ENCODE peak calls at places on chromosomes 16 and 17, in five cellular contexts. Q, T, U, R and Y are unnamed samples.

GRCh38 chr17:77274137-77274829 is 133.5 kb downstream of the SEC14L1 start:
- DNase-seq in Q (no peak), T (no peak), U (no peak), R (no peak), Y (no peak)

GRCh38 chr17:42674755-42675347 is 1.9 kb downstream of the PLEKHH3 start:
- DNase-seq in Q (no peak), T (peak), U (no peak), R (no peak), Y (no peak)

GRCh38 chr16:86925067-86925791 is 346.9 kb downstream of the FOXL1 start:
- DNase-seq in Q (no peak), T (no peak), U (no peak), R (no peak), Y (no peak)

GRCh38 chr17:10099051-10099571 is 99.3 kb downstream of the GAS7 start:
- DNase-seq in Q (no peak), T (no peak), U (no peak), R (no peak), Y (peak)

GRCh38 chr17:32100971-32101631 is 41.2 kb upstream of the RHOT1 start:
- DNase-seq in Q (no peak), T (no peak), U (no peak), R (no peak), Y (no peak)

GRCh38 chr16:50636865-50637374 is 44.2 kb downstream of the SNX20 start:
- DNase-seq in Q (no peak), T (no peak), U (no peak), R (no peak), Y (no peak)

GRCh38 chr17:45020354-45021138 is 30.9 kb downstream of the DCAKD start:
- DNase-seq in Q (no peak), T (peak), U (no peak), R (no peak), Y (no peak)

GRCh38 chr16:53753431-53753830 is 49.5 kb downstream of the FTO start:
- DNase-seq in Q (no peak), T (no peak), U (no peak), R (no peak), Y (no peak)

GRCh38 chr17:6492892-6493674 is 48.8 kb downstream of the PIMREG start:
- DNase-seq in Q (no peak), T (no peak), U (no peak), R (peak), Y (peak)

GRCh38 chr17:38327936-38328335 is 15.8 kb downstream of the GPR179 start:
- DNase-seq in Q (no peak), T (no peak), U (no peak), R (no peak), Y (peak)

GRCh38 chr17:81396722-81397313 is 1.6 kb downstream of the BAHCC1 start:
- DNase-seq in Q (no peak), T (no peak), U (peak), R (peak), Y (no peak)

GRCh38 chr17:67421869-67422273 is 44.8 kb downstream of the PITPNC1 start:
- DNase-seq in Q (no peak), T (peak), U (peak), R (peak), Y (no peak)

GRCh38 chr16:20763461-20764232 is at the start of gene ACSM3:
- DNase-seq in Q (peak), T (peak), U (peak), R (peak), Y (no peak)

GRCh38 chr16:81821422-81822128 is 42.5 kb downstream of the PLCG2 start:
- DNase-seq in Q (no peak), T (no peak), U (no peak), R (no peak), Y (no peak)

GRCh38 chr16:85107532-85107931 is 4.7 kb downstream of the CIBAR2 start:
- DNase-seq in Q (no peak), T (no peak), U (no peak), R (no peak), Y (no peak)

GRCh38 chr17:285751-286422 is 66.7 kb downstream of the RPH3AL start:
- DNase-seq in Q (no peak), T (no peak), U (no peak), R (no peak), Y (no peak)

GRCh38 chr17:32461853-32462617 is 17.7 kb downstream of the PSMD11 start:
- DNase-seq in Q (no peak), T (peak), U (peak), R (peak), Y (no peak)

GRCh38 chr17:31357831-31358400 is 33.6 kb upstream of the RAB11FIP4 start:
- DNase-seq in Q (no peak), T (no peak), U (no peak), R (peak), Y (no peak)

GRCh38 chr16:10178079-10178478 is 4.1 kb downstream of the GRIN2A start:
- DNase-seq in Q (no peak), T (no peak), U (no peak), R (no peak), Y (no peak)

GRCh38 chr17:20982589-20983358 is 60.0 kb downstream of the USP22 start:
- DNase-seq in Q (no peak), T (no peak), U (no peak), R (no peak), Y (no peak)

GRCh38 chr16:12802661-12803060 is 1.0 kb downstream of the CPPED1 start:
- DNase-seq in Q (no peak), T (no peak), U (no peak), R (no peak), Y (no peak)
- H3K4me3 ChIP-seq in Q (peak), T (peak), U (peak), R (peak), Y (peak)

GRCh38 chr16:56997931-56998330 is 8.6 kb downstream of the NLRC5 start:
- DNase-seq in Q (no peak), T (no peak), U (no peak), R (no peak), Y (no peak)

GRCh38 chr16:56993204-56993603 is 3.8 kb downstream of the NLRC5 start:
- DNase-seq in Q (no peak), T (no peak), U (no peak), R (no peak), Y (no peak)

GRCh38 chr16:56995136-56995805 is 5.9 kb downstream of the NLRC5 start:
- DNase-seq in Q (no peak), T (no peak), U (no peak), R (no peak), Y (no peak)

GRCh38 chr16:56997264-56997663 is 7.9 kb downstream of the NLRC5 start:
- DNase-seq in Q (no peak), T (no peak), U (no peak), R (no peak), Y (no peak)

DNA sequence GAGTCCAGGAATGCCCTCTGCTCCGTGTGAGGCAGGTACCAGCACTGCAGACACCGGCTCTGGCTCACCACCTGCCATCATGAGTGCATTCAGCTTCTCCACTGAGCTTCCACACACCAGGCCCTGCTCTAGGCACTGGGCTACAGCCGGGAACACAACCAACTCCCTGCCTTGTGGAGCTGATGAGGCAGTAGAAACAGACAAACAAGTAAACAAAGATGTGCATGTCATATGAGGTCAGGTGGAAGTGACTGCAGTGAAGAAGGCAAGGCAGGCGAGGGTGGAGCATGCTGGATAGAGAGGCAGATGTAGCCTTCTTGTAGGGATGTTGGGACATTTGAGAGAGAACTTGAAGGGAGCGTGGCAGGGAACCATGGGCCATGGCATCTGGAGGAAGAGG is 5.0 kb downstream of the NLRC5 start:
- DNase-seq in Q (no peak), T (no peak), U (peak), R (no peak), Y (no peak)
- H3K4me3 ChIP-seq in Q (no peak), T (no peak), U (peak), R (no peak), Y (no peak)

DNA sequence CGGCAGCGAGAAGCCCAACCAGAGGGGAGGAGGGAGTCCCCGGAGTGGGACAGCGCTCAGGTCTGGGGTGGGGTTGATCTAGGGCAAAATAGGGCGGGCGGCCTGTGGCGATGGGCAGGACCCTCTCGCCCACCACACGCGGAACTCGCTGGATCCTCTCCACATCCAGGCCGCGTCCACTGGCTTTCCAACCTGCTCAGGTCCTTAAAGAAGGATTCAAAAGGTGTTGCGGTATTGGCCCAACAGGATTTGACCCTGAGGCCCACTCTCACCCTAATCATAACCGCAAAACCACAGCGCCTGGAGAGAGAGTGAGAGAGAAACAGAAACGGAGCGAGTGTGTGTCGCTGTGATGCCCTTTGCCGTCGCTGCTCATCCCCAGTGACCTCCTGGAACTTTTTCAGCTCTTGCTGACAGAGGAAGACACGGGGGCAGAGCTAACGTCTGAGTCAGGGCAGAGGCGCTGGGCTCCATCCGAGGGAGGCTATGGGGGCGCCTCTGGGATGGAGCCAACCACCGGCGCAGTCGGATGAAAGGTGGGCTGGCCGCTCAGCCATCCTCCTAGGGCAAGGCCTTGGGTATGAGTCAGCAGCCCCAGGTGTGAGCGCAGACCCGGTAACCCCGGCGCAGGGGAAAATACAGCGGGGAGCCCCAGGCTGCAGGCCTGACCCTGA is 16.7 kb upstream of the OR1F1 start:
- DNase-seq in Q (no peak), T (no peak), U (peak), R (no peak), Y (no peak)
- H3K4me3 ChIP-seq in Q (no peak), T (peak), U (peak), R (no peak), Y (peak)

DNA sequence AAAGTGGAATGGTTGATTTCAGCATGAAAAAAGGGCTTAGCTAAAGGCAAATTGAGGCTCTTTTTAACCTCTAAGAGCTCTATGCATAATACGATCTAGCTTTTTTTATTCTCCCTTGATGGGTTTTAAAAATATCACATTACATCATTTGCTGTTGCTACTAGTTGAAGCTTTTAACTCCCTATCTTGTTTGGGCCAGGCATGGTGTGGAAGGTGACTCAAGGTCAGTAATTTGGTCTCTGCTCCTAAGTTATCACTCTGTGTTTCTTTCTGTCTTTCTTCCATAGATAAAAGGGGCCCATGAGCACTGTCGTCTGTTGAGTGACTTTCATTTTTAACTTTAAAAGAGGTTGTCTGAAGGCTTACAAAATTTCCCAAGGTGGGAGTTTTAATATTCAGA is 58.1 kb upstream of the GOT2 start:
- DNase-seq in Q (no peak), T (no peak), U (no peak), R (no peak), Y (no peak)
- H3K4me3 ChIP-seq in Q (no peak), T (no peak), U (no peak), R (no peak), Y (no peak)

DNA sequence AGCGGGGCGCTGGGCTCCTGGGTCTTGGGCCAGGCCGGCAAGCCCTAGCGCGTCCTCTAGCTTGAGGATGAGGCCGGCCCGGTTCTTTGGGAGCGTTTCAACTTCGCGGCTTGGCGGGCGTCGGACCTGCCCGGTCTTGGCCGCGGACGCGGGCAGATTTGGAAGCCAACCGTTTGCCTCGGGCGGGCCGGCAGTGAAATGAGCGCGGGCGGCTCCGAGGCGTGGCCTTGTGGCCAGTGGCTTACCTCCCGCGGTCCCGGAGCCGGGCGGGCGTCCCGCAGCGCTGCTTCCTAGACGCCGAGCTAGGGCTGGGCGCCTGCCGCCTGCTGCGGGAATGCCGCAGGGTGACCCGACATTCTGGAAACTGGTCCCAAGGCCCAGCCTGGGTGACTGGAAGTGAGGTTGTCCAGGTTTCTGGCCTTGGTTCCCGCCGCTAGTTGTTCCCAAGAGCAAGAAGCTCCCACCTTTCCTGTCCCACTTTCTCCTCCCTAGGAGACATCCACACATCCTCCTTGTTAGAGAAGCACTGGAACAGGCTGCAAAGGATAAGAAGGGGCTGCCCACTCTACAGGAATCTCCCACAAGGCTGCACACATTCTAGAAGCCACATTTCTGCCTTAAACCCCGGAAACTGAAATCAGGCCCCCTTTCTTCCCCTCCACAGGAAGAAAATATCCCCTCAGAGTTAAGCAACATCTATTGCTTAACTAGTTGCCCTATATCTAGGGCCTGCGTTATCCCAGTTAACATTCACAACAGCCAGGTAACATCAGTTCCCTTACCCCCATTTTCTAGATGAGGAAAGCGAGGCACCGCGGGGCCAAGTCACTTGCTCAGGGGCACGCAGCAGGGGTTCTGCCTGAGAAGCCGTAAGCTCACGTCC is 4.5 kb upstream of the CBX8 start:
- DNase-seq in Q (no peak), T (no peak), U (no peak), R (no peak), Y (no peak)
- H3K4me3 ChIP-seq in Q (no peak), T (peak), U (no peak), R (no peak), Y (peak)

GRCh38 chr17:78357687-78358537 is 2.0 kb downstream of the SOCS3 start:
- DNase-seq in Q (no peak), T (no peak), U (no peak), R (peak), Y (no peak)
- H3K4me3 ChIP-seq in Q (peak), T (peak), U (peak), R (peak), Y (peak)

DNA sequence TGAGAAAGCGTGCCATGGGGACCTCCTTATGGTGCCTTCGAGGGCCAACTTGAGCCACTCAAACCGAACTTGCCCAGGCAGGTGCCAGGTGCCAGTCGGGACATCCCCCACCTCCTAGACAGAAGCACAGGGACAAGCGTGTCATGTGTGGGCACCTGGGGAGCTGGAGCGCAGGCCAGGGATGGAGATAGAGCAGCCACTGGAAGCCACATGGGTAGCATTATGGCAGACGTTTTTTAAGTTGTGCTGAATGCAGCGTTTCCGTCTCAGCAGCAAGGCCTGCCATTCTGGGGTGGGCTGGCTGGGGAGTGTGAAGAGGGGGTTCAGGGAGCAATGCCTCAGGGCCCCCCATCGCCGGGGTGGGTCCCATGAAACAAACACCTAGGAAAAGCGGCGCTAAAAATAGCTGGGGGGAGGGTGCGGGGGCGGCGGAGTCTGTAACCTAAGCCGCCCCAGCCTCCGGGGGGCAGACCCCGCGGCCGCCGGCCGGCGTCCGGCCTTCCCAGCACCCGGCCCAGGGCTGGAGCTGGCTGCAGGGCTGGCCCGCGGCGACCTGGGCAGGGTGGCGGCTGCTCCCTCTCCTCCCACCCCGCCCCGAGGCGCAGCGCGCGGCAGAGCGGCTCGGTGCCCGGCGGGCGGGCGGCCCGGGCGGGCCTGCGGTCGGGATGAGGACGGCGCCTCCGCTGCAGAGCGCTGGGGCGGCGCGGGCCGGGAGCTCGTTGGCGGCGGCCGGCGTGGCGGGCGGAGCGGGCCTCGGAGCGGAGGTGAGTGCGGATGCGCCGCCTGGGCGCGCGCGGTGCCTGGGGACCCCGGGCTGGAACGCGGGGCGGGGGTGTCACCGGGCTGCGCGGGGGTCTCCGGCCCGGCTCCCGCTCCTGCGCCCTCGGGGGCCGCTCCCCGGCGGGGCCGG is at the start of gene ZNF469:
- DNase-seq in Q (no peak), T (no peak), U (no peak), R (peak), Y (no peak)
- H3K4me3 ChIP-seq in Q (no peak), T (peak), U (no peak), R (peak), Y (peak)

DNA sequence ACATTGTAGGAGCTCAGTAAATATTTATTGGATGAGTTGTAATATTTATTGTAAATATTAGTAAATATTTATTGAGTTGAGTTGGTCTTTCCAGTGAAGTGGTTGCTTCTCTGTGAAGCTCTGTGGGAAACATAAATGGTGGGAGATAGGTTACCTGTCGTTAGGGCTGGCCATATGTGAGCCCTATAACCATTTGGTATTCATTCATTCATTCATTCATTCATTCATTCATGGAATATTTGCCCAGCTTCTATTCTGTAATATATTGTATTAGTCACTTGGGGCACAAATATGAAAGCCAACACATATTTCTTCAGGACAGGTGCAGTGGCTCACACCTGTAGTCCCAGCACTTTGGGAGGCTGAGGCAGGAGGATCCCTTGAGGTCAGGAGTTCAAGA is 33.9 kb downstream of the SMARCE1 start:
- DNase-seq in Q (no peak), T (no peak), U (no peak), R (no peak), Y (no peak)
- H3K4me3 ChIP-seq in Q (no peak), T (no peak), U (no peak), R (no peak), Y (no peak)